ENCODE peak calls at places on chromosomes 11 and 22, in nine cellular contexts. Q is neural progenitor cell, C is uterus, Z is PC-9, E is IMR-90, N is upper lobe of right lung, S is DND-41, W is heart right ventricle, X is A549. H is an unnamed sample.

GRCh38 chr11:15535414-15535813 is 420.7 kb downstream of the INSC start:
- DNase-seq in Q (no peak), C (no peak), Z (no peak), E (no peak), N (no peak), S (no peak), W (no peak), X (no peak), H (no peak)

GRCh38 chr11:36373040-36374010 is 77.2 kb downstream of the PRR5L start:
- DNase-seq in Q (no peak), C (no peak), Z (no peak), E (no peak), N (no peak), S (no peak), W (no peak), X (peak; percentile 24), H (no peak)

GRCh38 chr22:43628253-43628649 is 183.9 kb downstream of the EFCAB6 start:
- DNase-seq in Q (no peak), C (no peak), Z (no peak), E (no peak), N (no peak), S (no peak), W (peak; percentile 25), X (no peak), H (no peak)

GRCh38 chr11:76567261-76567660 is 103.3 kb downstream of the LRRC32 start:
- DNase-seq in Q (no peak), C (no peak), Z (no peak), E (no peak), N (no peak), S (no peak), W (no peak), X (no peak), H (no peak)

GRCh38 chr11:46222485-46223251 is 54.8 kb upstream of the CREB3L1 start:
- DNase-seq in Q (no peak), C (no peak), Z (no peak), E (peak; percentile 7), N (no peak), S (peak; percentile 26), W (no peak), X (no peak), H (no peak)

GRCh38 chr11:122235615-122236014 is 119.6 kb upstream of the BLID start:
- DNase-seq in Q (no peak), C (peak; percentile 22), Z (peak; percentile 73), E (peak; percentile 96), N (no peak), S (no peak), W (peak; percentile 20), X (peak; percentile 24), H (no peak)

GRCh38 chr22:44753189-44754042 is 1.0 kb downstream of the ARHGAP8 start:
- DNase-seq in Q (no peak), C (no peak), Z (peak; percentile 67), E (peak; percentile 81), N (no peak), S (no peak), W (no peak), X (no peak), H (no peak)

GRCh38 chr11:15507592-15507991 is 392.9 kb downstream of the INSC start:
- DNase-seq in Q (no peak), C (no peak), Z (no peak), E (no peak), N (no peak), S (no peak), W (no peak), X (peak; percentile 46), H (no peak)

GRCh38 chr11:120403966-120404365 is 67.8 kb downstream of the ARHGEF12 start:
- DNase-seq in Q (no peak), C (no peak), Z (no peak), E (no peak), N (no peak), S (no peak), W (no peak), X (no peak), H (no peak)
- H3K4me3 ChIP-seq in Q (peak overlapping the region; percentile 0), C (no peak overlapping the region), Z (no peak overlapping the region), E (no peak overlapping the region), N (no peak overlapping the region), S (no peak overlapping the region), W (no peak overlapping the region), X (no peak overlapping the region), H (no peak overlapping the region)

GRCh38 chr11:70882716-70883085 is 369.7 kb downstream of the SHANK2 start:
- DNase-seq in Q (no peak), C (no peak), Z (no peak), E (no peak), N (no peak), S (no peak), W (no peak), X (no peak), H (no peak)

GRCh38 chr11:70885721-70886305 is 366.6 kb downstream of the SHANK2 start:
- DNase-seq in Q (no peak), C (no peak), Z (no peak), E (peak; percentile 11), N (no peak), S (no peak), W (no peak), X (no peak), H (no peak)

GRCh38 chr11:70883323-70883940 is 368.9 kb downstream of the SHANK2 start:
- DNase-seq in Q (no peak), C (no peak), Z (no peak), E (no peak), N (no peak), S (no peak), W (no peak), X (no peak), H (no peak)

GRCh38 chr11:70885281-70885680 is 367.1 kb downstream of the SHANK2 start:
- DNase-seq in Q (no peak), C (no peak), Z (no peak), E (no peak), N (no peak), S (no peak), W (no peak), X (no peak), H (no peak)

DNA sequence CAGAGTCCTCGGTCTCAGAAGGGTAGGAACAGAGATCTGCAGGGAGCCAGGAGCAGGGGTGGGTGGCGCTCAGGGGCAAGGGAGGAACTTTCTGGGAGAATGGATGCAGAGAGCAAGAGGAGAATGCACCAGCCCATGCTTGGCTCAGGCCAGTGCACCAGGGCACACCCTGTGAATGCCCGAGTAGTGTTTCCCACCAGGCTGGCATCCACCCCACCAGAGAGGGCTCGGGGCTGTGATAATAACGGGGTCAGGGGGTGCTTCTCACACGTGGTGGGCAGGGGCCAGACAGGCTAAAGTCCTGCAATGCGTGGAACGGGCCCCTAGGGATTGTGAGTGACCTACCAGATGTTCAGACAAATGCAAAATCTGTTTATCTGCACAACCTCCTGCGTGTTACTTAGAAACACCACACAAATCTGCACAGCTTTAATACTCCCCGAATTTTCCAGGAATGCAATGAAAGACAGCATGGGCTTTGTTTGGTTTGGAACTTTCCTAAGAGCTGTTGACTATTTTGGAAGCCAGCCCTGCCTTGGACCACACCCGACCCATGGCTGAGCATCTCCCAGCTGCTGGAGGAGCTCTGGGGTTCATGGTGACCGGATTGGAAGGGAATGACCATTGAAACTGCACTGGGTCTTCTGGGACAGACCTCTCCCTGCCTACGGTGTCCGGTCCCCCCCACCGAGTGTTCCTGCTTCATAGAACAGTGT is 368.2 kb downstream of the SHANK2 start:
- DNase-seq in Q (no peak), C (no peak), Z (no peak), E (no peak), N (no peak), S (no peak), W (no peak), X (no peak), H (no peak)
- H3K27ac ChIP-seq in Q (no peak overlapping the region), C (no peak overlapping the region), Z (no peak overlapping the region), E (no peak overlapping the region), N (no peak overlapping the region), S (no peak overlapping the region), W (no peak overlapping the region), X (no peak overlapping the region), H (no peak overlapping the region)

GRCh38 chr11:83666149-83666548 is 380.0 kb upstream of the CCDC90B start:
- DNase-seq in Q (no peak), C (no peak), Z (no peak), E (no peak), N (no peak), S (no peak), W (no peak), X (no peak), H (no peak)

GRCh38 chr11:83676061-83676460 is 389.9 kb upstream of the CCDC90B start:
- DNase-seq in Q (no peak), C (no peak), Z (no peak), E (no peak), N (no peak), S (no peak), W (no peak), X (no peak), H (no peak)

GRCh38 chr11:83674498-83674897 is 388.3 kb upstream of the CCDC90B start:
- DNase-seq in Q (no peak), C (no peak), Z (no peak), E (no peak), N (no peak), S (no peak), W (no peak), X (no peak), H (no peak)

DNA sequence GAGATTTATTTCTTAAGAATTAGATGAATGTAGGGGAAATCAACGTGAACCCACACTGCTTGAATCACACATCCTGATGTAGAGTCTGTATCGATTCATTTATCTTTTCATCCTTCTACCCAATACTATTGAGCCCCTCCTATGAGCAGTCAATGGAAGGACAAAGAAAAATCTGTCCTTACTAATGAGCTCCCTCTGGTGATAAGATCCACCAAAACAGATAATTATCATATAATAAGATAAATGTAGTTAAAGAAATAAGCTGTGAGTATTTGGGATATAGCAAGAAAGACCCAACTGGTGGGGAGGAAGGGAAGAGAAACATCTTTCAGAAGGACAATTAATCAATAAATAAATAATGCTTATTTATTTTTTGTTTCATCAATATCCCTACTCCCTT is 385.1 kb upstream of the CCDC90B start:
- DNase-seq in Q (no peak), C (no peak), Z (no peak), E (peak; percentile 4), N (no peak), S (no peak), W (no peak), X (no peak), H (no peak)
- TF ChIP-seq CTCF in Q (no peak), C (no peak), Z (peak; percentile 22), E (peak; percentile 37), N (peak; percentile 6), S (no peak), W (no peak), X (no peak), H (peak; percentile 51)

GRCh38 chr11:113384551-113384950 is 3.0 kb upstream of the ANKK1 start:
- DNase-seq in Q (no peak), C (no peak), Z (peak; percentile 98), E (peak; percentile 96), N (no peak), S (no peak), W (no peak), X (peak; percentile 7), H (no peak)

GRCh38 chr11:113386866-113387265 is 713 bp upstream of the ANKK1 start:
- DNase-seq in Q (no peak), C (no peak), Z (no peak), E (no peak), N (no peak), S (no peak), W (no peak), X (no peak), H (no peak)

GRCh38 chr11:113389288-113389687 is 1.7 kb downstream of the ANKK1 start:
- DNase-seq in Q (peak; percentile 65), C (no peak), Z (no peak), E (no peak), N (no peak), S (no peak), W (no peak), X (no peak), H (no peak)

GRCh38 chr11:113385749-113386148 is 1.8 kb upstream of the ANKK1 start:
- DNase-seq in Q (no peak), C (no peak), Z (no peak), E (no peak), N (no peak), S (no peak), W (no peak), X (no peak), H (no peak)

GRCh38 chr11:113387605-113388211 is at the start of gene ANKK1:
- DNase-seq in Q (peak; percentile 74), C (no peak), Z (no peak), E (no peak), N (no peak), S (no peak), W (no peak), X (no peak), H (no peak)
- H3K4me3 ChIP-seq in Q (peak within 1 kb of the TSS; percentile 43), C (no peak within 1 kb of the TSS), Z (no peak within 1 kb of the TSS), E (no peak within 1 kb of the TSS), N (no peak within 1 kb of the TSS), S (no peak within 1 kb of the TSS), W (no peak within 1 kb of the TSS), X (no peak within 1 kb of the TSS), H (no peak within 1 kb of the TSS)